ENCODE peak calls at places on chromosomes 11 and 22, in six cellular contexts. X, A, P, L, T and Y are unnamed samples.

GRCh38 chr11:82229346-82229745 is 504.3 kb downstream of the FAM181B start:
- DNase-seq in X (no peak), A (peak; percentile 51), P (no peak), L (no peak), T (peak; percentile 50), Y (peak; percentile 40)

GRCh38 chr11:85749287-85749834 is 61.6 kb downstream of the SYTL2 start:
- DNase-seq in X (no peak), A (no peak), P (no peak), L (no peak), T (no peak), Y (no peak)

GRCh38 chr11:87030458-87031054 is 7.2 kb upstream of the TMEM135 start:
- DNase-seq in X (no peak), A (no peak), P (no peak), L (no peak), T (no peak), Y (no peak)

GRCh38 chr11:57458410-57459111 is 1.8 kb upstream of the RTN4RL2 start:
- DNase-seq in X (peak; percentile 74), A (peak; percentile 67), P (no peak), L (no peak), T (peak; percentile 58), Y (peak; percentile 70)

GRCh38 chr11:26584818-26585217 is 12.8 kb upstream of the MUC15 start:
- DNase-seq in X (no peak), A (peak; percentile 18), P (no peak), L (no peak), T (no peak), Y (no peak)

GRCh38 chr11:77471520-77472234 is 2.2 kb downstream of the PAK1 start:
- DNase-seq in X (peak; percentile 11), A (peak; percentile 74), P (no peak), L (no peak), T (no peak), Y (peak; percentile 39)

GRCh38 chr11:48107188-48107704 is 109.4 kb upstream of the OR4B1 start:
- DNase-seq in X (no peak), A (no peak), P (no peak), L (no peak), T (peak; percentile 81), Y (no peak)

GRCh38 chr11:33383075-33383919 is 126.1 kb downstream of the HIPK3 start:
- DNase-seq in X (no peak), A (no peak), P (no peak), L (no peak), T (no peak), Y (no peak)

GRCh38 chr22:42289671-42290269 is 19.3 kb upstream of the TCF20 start:
- DNase-seq in X (no peak), A (no peak), P (no peak), L (no peak), T (peak; percentile 36), Y (no peak)

GRCh38 chr11:9155930-9156329 is 64.5 kb upstream of the SCUBE2 start:
- DNase-seq in X (no peak), A (no peak), P (no peak), L (no peak), T (no peak), Y (no peak)

GRCh38 chr11:115503083-115503885 is 931 bp downstream of the CADM1 start:
- DNase-seq in X (no peak), A (peak; percentile 84), P (no peak), L (peak; percentile 22), T (peak; percentile 51), Y (peak; percentile 85)

GRCh38 chr11:12494699-12495098 is 117.3 kb downstream of the PARVA start:
- DNase-seq in X (no peak), A (no peak), P (no peak), L (no peak), T (peak; percentile 72), Y (no peak)

GRCh38 chr22:24423519-24424000 is 3.8 kb upstream of the ADORA2A start:
- DNase-seq in X (peak; percentile 85), A (peak; percentile 73), P (no peak), L (peak; percentile 44), T (peak; percentile 71), Y (peak; percentile 81)

GRCh38 chr11:36214976-36215687 is 74.1 kb downstream of the COMMD9 start:
- DNase-seq in X (no peak), A (no peak), P (no peak), L (no peak), T (no peak), Y (no peak)

GRCh38 chr11:114308689-114309089 is 12.5 kb downstream of the NNMT start:
- DNase-seq in X (no peak), A (no peak), P (no peak), L (no peak), T (peak; percentile 93), Y (no peak)

GRCh38 chr11:1762537-1763302 is 1.0 kb downstream of the CTSD start:
- DNase-seq in X (peak; percentile 65), A (peak; percentile 71), P (peak; percentile 19), L (no peak), T (no peak), Y (no peak)

GRCh38 chr11:98107736-98108135 is 913.0 kb upstream of the CNTN5 start:
- DNase-seq in X (no peak), A (no peak), P (no peak), L (no peak), T (no peak), Y (no peak)

GRCh38 chr11:10587995-10588394 is 19.5 kb upstream of the LYVE1 start:
- DNase-seq in X (no peak), A (no peak), P (no peak), L (no peak), T (no peak), Y (no peak)

GRCh38 chr11:37248145-37248544 is 650.1 kb upstream of the RAG2 start:
- DNase-seq in X (no peak), A (no peak), P (no peak), L (no peak), T (no peak), Y (no peak)

GRCh38 chr22:47175151-47175760 is 412.8 kb downstream of the TBC1D22A start:
- DNase-seq in X (no peak), A (no peak), P (no peak), L (no peak), T (peak; percentile 85), Y (no peak)
- H3K4me3 ChIP-seq in X (no peak overlapping the region), A (no peak overlapping the region), P (no peak overlapping the region), L (no peak overlapping the region), T (no peak overlapping the region), Y (no peak overlapping the region)

GRCh38 chr11:75154646-75155569 is 4.0 kb downstream of the SLCO2B1 start:
- DNase-seq in X (no peak), A (no peak), P (no peak), L (no peak), T (no peak), Y (no peak)

GRCh38 chr11:75152090-75152489 is 1.2 kb downstream of the SLCO2B1 start:
- DNase-seq in X (no peak), A (no peak), P (no peak), L (no peak), T (no peak), Y (no peak)

GRCh38 chr11:75151346-75152047 is 590 bp downstream of the SLCO2B1 start:
- DNase-seq in X (no peak), A (no peak), P (no peak), L (no peak), T (no peak), Y (no peak)

GRCh38 chr11:75150879-75151278 is at the start of gene SLCO2B1:
- DNase-seq in X (no peak), A (peak; percentile 58), P (no peak), L (no peak), T (no peak), Y (no peak)

DNA sequence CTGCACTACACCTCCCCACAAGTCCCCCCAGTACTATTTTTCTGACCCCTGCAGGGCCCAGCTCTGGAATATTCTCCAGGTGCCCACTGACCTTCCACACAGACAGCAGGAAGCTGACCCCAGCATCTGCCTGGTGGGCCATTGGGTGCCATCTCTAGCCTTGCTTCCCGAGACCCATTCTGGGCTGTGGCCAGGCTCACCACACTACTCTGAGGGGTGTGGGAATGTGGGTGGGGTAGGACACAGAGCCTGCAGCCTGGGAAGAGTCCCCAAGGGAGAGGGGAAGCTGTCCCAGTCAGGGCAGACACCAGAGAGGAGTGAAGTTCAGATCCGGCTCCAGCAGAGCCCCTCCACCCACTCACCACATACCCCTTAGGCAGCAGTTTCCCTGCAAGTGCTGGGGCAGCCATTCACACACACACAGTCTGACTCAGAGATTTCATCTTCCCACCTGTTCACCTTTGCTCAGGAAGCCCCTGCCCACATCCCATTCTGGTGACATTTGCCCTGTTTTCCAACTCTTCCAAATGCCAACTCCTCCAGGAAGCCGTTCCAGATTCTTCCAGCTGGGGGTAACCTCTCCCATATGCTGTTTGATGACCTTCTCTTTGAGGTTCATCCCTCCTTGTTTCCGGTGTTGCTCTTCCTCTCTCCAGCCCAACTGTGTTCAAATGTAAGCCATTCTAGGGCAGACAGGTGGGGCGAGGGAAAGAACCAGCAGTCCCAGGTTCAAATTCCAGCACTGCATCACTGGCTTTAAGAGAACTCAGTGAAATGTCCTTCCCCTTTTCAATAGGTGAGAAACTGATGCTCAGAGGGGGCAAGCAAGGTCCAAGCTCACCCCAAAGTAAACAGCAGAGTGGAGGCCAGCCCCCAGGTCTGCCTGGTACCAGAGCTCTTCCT is 2.0 kb downstream of the SLCO2B1 start:
- DNase-seq in X (no peak), A (no peak), P (no peak), L (no peak), T (no peak), Y (no peak)
- H3K4me2 ChIP-seq in X (no peak overlapping the region), A (peak overlapping the region; percentile 74), P (no peak overlapping the region), L (no peak overlapping the region), T (no peak overlapping the region), Y (no peak overlapping the region)

DNA sequence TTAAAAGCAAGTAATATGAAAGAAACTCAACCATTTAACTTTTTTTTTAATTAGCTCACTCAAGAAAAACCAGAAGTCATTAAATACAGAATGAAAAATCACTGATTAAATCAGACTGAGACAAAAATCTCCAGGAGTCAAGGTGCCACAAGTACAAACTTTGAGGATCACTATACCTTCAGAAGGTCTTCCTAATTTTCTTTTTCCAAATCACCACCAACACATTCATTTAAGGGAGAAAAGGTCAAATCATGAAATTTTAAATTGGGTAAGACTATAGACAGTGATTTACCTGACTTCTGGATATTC is 32.3 kb downstream of the PITPNB start:
- DNase-seq in X (no peak), A (no peak), P (no peak), L (no peak), T (no peak), Y (no peak)
- H3K4me3 ChIP-seq in X (no peak overlapping the region), A (no peak overlapping the region), P (no peak overlapping the region), L (no peak overlapping the region), T (no peak overlapping the region), Y (no peak overlapping the region)

GRCh38 chr11:123477205-123477907 is 47.3 kb downstream of the GRAMD1B start:
- DNase-seq in X (no peak), A (no peak), P (no peak), L (no peak), T (no peak), Y (no peak)

GRCh38 chr11:123472236-123472935 is 42.3 kb downstream of the GRAMD1B start:
- DNase-seq in X (no peak), A (no peak), P (no peak), L (no peak), T (no peak), Y (no peak)

GRCh38 chr11:123473941-123474668 is 44.0 kb downstream of the GRAMD1B start:
- DNase-seq in X (no peak), A (no peak), P (no peak), L (peak; percentile 91), T (peak; percentile 96), Y (no peak)

GRCh38 chr11:123475478-123475877 is 45.4 kb downstream of the GRAMD1B start:
- DNase-seq in X (no peak), A (peak; percentile 62), P (no peak), L (peak; percentile 50), T (peak; percentile 68), Y (peak; percentile 69)

DNA sequence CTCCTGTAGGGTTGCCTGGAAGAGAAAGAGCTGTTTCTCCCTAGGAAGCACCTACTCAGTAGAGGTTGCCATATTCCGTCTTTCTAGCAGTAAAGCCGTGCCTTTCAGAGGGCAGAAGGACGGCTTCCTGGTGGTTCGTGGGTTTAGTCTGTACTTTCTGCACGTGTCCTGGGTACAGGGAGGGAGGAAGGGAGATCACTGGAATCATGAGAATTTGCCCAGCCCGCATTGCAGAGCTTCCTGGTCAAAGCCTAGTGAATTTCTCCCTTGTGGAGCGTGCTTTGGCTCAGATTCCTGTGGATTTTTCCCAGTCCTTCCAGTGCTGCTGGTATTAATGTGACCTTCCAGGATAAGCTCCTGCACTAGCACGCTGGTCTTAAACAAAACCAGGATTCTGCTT is 44.9 kb downstream of the GRAMD1B start:
- DNase-seq in X (no peak), A (no peak), P (no peak), L (peak; percentile 61), T (no peak), Y (no peak)
- H3K4me2 ChIP-seq in X (no peak overlapping the region), A (no peak overlapping the region), P (peak overlapping the region; percentile 66), L (peak overlapping the region; percentile 68), T (peak overlapping the region; percentile 52), Y (no peak overlapping the region)